ENCODE peak calls at places on chromosomes 3 and 15, in four cellular contexts. B is AG10803, M is fibroblast of lung, R is HFF-Myc. L is an unnamed sample.

GRCh38 chr3:153756816-153757215 is 364.4 kb upstream of the ARHGEF26 start:
- DNase-seq in B (peak), M (peak), R (no peak), L (no peak)

GRCh38 chr3:100124116-100124767 is 9.9 kb upstream of the FILIP1L start:
- DNase-seq in B (no peak), M (no peak), R (no peak), L (no peak)

GRCh38 chr15:75648156-75649000 is 666 bp downstream of the SNX33 start:
- DNase-seq in B (peak), M (peak), R (no peak), L (no peak)

GRCh38 chr3:99678023-99678422 is 39.6 kb downstream of the COL8A1 start:
- DNase-seq in B (peak), M (peak), R (peak), L (peak)

GRCh38 chr15:69723404-69724097 is 270.9 kb downstream of the RPLP1 start:
- DNase-seq in B (no peak), M (no peak), R (no peak), L (no peak)

GRCh38 chr15:71106802-71107500 is 8.3 kb upstream of the THSD4 start:
- DNase-seq in B (no peak), M (no peak), R (no peak), L (no peak)

GRCh38 chr3:191141728-191142127 is 57.3 kb upstream of the OSTN start:
- DNase-seq in B (peak), M (peak), R (peak), L (peak)

GRCh38 chr3:137958635-137959034 is 51.3 kb upstream of the CLDN18 start:
- DNase-seq in B (no peak), M (no peak), R (no peak), L (no peak)

GRCh38 chr3:171566803-171567422 is 106.7 kb upstream of the TNIK start:
- DNase-seq in B (peak), M (peak), R (peak), L (peak)

GRCh38 chr3:191987951-191988350 is 527.0 kb downstream of the PYDC2 start:
- DNase-seq in B (no peak), M (no peak), R (no peak), L (peak)

GRCh38 chr3:140276698-140277097 is 341.7 kb downstream of the CLSTN2 start:
- DNase-seq in B (peak), M (no peak), R (no peak), L (no peak)

GRCh38 chr3:55729546-55729945 is 242.4 kb upstream of the WNT5A start:
- DNase-seq in B (no peak), M (no peak), R (no peak), L (no peak)

GRCh38 chr3:143707848-143708247 is 140.4 kb downstream of the SLC9A9 start:
- DNase-seq in B (peak), M (no peak), R (peak), L (no peak)

GRCh38 chr3:45032113-45032512 is 6.0 kb downstream of the CLEC3B start:
- DNase-seq in B (no peak), M (no peak), R (no peak), L (no peak)

GRCh38 chr3:47892284-47892683 is 89.3 kb downstream of the DHX30 start:
- DNase-seq in B (no peak), M (no peak), R (no peak), L (no peak)

GRCh38 chr15:65732698-65733097 is 59.4 kb downstream of the DENND4A start:
- DNase-seq in B (no peak), M (peak), R (no peak), L (no peak)

GRCh38 chr3:119596392-119596791 is 1.3 kb upstream of the PLA1A start:
- DNase-seq in B (no peak), M (no peak), R (no peak), L (no peak)

GRCh38 chr15:58545307-58546065 is 113.7 kb downstream of the LIPC start:
- DNase-seq in B (no peak), M (no peak), R (no peak), L (no peak)

GRCh38 chr15:36594556-36595090 is 15.2 kb downstream of the CDIN1 start:
- DNase-seq in B (no peak), M (no peak), R (no peak), L (no peak)

GRCh38 chr3:161268601-161269000 is 47.5 kb downstream of the NMD3 start:
- DNase-seq in B (no peak), M (no peak), R (no peak), L (no peak)

GRCh38 chr3:12970684-12971083 is 102.5 kb downstream of the IQSEC1 start:
- DNase-seq in B (no peak), M (no peak), R (no peak), L (no peak)

GRCh38 chr15:66747866-66748265 is 45.8 kb downstream of the SMAD6 start:
- DNase-seq in B (no peak), M (no peak), R (no peak), L (no peak)

GRCh38 chr15:97168704-97169475 is 791.6 kb upstream of the ARRDC4 start:
- DNase-seq in B (no peak), M (no peak), R (no peak), L (no peak)

GRCh38 chr3:174651951-174652350 is 207.2 kb upstream of the NAALADL2 start:
- DNase-seq in B (no peak), M (no peak), R (no peak), L (no peak)

GRCh38 chr3:21750831-21751391 is at the start of gene ZNF385D:
- DNase-seq in B (peak), M (peak), R (peak), L (peak)

GRCh38 chr3:72334681-72335457 is 513.4 kb downstream of the SHQ1 start:
- DNase-seq in B (no peak), M (no peak), R (no peak), L (no peak)

GRCh38 chr3:177481329-177481728 is 284.0 kb upstream of the TBL1XR1 start:
- DNase-seq in B (no peak), M (no peak), R (no peak), L (no peak)

GRCh38 chr3:14549256-14549931 is 9.3 kb upstream of the GRIP2 start:
- DNase-seq in B (peak), M (no peak), R (no peak), L (no peak)

GRCh38 chr3:11910971-11911531 is 64.4 kb upstream of the TAMM41 start:
- DNase-seq in B (peak), M (peak), R (no peak), L (no peak)

GRCh38 chr15:58770519-58770856 is 614 bp upstream of the MINDY2 start:
- DNase-seq in B (peak), M (peak), R (no peak), L (peak)

GRCh38 chr3:114928989-114929620 is 218.0 kb downstream of the ZBTB20 start:
- DNase-seq in B (peak), M (no peak), R (no peak), L (no peak)

GRCh38 chr15:52013151-52013791 is 5.7 kb upstream of the MAPK6 start:
- DNase-seq in B (peak), M (peak), R (no peak), L (no peak)

GRCh38 chr3:62101488-62101887 is 271.9 kb downstream of the FEZF2 start:
- DNase-seq in B (peak), M (peak), R (peak), L (peak)

GRCh38 chr15:31047437-31047836 is 54.1 kb downstream of the TRPM1 start:
- DNase-seq in B (no peak), M (no peak), R (no peak), L (no peak)

GRCh38 chr15:45143946-45144345 is 14.2 kb downstream of the DUOX1 start:
- DNase-seq in B (no peak), M (no peak), R (no peak), L (no peak)

GRCh38 chr3:99666201-99666600 is 27.8 kb downstream of the COL8A1 start:
- DNase-seq in B (no peak), M (no peak), R (no peak), L (no peak)

GRCh38 chr3:137992592-137992991 is 17.4 kb upstream of the CLDN18 start:
- DNase-seq in B (no peak), M (no peak), R (no peak), L (no peak)

GRCh38 chr15:68683551-68683950 is 104.8 kb downstream of the CORO2B start:
- DNase-seq in B (no peak), M (no peak), R (no peak), L (no peak)

GRCh38 chr15:94387854-94388441 is 156.6 kb downstream of the MCTP2 start:
- DNase-seq in B (no peak), M (no peak), R (no peak), L (no peak)

GRCh38 chr3:49161197-49161596 is 4.9 kb downstream of the CCDC71 start:
- DNase-seq in B (no peak), M (no peak), R (no peak), L (no peak)

GRCh38 chr3:49157289-49157688 is 8.8 kb downstream of the CCDC71 start:
- DNase-seq in B (no peak), M (no peak), R (no peak), L (no peak)

GRCh38 chr3:49161808-49162530 is 4.2 kb downstream of the CCDC71 start:
- DNase-seq in B (no peak), M (no peak), R (no peak), L (no peak)

GRCh38 chr3:49158792-49159191 is 7.3 kb downstream of the CCDC71 start:
- DNase-seq in B (no peak), M (no peak), R (no peak), L (no peak)

DNA sequence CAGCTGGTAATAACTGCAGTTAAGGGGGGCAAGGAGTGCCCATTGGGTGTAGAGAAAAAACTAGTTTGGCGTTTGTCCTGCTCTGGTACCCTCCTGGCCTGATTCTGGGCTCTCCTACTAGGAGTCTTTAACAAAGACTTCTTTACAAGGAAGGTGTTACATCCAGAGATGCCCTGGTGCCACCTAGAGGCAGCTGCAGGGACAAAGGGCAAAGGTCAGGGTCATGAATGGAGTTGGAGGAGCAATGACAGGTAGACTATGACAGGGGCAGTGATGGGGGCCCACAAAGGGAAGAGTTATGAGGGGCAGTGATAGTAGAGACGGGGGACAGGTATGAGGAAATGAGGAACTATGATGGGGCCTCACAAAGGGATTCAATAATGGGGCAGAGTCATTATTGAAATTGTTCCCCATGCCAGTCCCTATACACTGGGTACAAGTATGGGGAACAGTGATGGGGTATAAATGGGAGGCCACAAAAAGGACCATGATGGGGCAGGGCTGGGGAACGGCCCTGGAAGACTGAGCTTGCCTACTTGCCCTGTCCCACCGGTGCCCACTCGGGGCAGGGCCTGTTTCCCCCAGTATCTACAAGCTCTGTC is 7.9 kb downstream of the CCDC71 start:
- DNase-seq in B (no peak), M (peak), R (no peak), L (no peak)
- TF ChIP-seq CTCF in B (peak), M (peak), R (peak), L (no peak)

DNA sequence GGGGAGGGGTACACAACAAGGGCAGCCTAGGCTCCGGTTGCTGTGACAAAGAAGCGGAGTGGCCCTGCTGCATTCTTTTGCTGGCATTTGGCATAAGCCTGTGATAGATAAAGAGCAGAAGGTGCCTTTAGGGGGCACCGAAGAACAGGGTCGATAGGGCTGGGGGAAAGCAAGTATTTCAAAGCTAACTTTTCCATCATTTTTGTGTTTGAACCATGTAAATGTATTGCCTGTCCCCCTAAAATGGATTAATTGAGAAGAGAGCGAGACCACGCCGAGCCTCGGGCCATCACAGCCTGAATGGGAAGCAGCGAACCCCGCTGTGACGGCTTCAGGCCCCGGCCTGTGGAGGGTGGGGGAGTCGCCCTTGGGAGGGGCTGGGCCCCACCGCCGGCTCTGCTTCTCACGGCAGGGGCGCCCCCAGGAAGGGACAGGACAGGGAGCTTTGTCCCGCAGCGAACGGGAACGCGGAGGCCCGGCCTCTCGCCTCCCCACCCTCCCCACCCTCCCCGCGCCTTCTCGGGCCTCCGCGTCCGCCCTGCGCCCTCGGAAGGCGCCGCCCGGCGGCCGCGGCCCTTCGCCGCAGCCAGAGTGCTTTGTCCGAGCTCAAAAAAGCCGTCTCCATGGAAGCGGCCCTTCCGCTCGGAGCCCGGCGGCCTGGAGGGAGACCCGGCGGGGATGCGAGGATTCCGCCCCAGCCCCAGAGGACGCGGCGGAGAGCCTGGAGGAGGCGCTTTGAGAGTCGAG is 32.4 kb upstream of the ALDH1L1 start:
- DNase-seq in B (peak), M (peak), R (no peak), L (peak)
- H3K4me3 ChIP-seq in B (peak), M (peak), R (peak), L (peak)

DNA sequence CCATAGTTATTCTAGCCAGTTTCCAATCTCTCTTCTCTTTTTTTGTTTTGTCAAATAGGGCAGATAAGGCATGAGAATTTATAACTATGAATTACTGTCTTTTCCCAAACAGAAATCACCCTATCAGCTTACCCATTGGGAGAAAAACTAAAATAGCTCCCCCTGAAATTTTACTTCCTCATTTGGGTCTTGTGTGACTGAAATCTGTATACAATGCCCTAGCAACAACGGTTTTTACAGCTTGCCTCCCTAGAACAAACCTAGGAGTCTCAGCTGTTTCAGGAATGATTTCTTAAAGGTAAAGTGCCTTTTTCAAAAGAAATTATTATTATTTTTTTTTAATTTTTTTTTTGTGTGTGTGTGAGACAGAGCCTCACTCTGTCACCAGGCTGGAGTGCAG is 56.8 kb downstream of the CD86 start:
- DNase-seq in B (no peak), M (no peak), R (no peak), L (no peak)
- TF ChIP-seq CTCF in B (no peak), M (no peak), R (no peak), L (no peak)

GRCh38 chr3:30664884-30665283 is 58.5 kb downstream of the TGFBR2 start:
- DNase-seq in B (no peak), M (no peak), R (no peak), L (no peak)

GRCh38 chr3:30668051-30668609 is 61.7 kb downstream of the TGFBR2 start:
- DNase-seq in B (no peak), M (no peak), R (no peak), L (no peak)

GRCh38 chr3:30667250-30667585 is 60.8 kb downstream of the TGFBR2 start:
- DNase-seq in B (no peak), M (no peak), R (no peak), L (no peak)

GRCh38 chr3:30665539-30665938 is 59.1 kb downstream of the TGFBR2 start:
- DNase-seq in B (no peak), M (no peak), R (no peak), L (no peak)

GRCh38 chr3:30666564-30667249 is 60.3 kb downstream of the TGFBR2 start:
- DNase-seq in B (no peak), M (no peak), R (no peak), L (no peak)
- H3K4me3 ChIP-seq in B (no peak), M (no peak), R (no peak), L (no peak)

GRCh38 chr3:194300936-194301335 is 50.2 kb downstream of the CPN2 start:
- DNase-seq in B (no peak), M (no peak), R (no peak), L (no peak)

GRCh38 chr3:194296832-194297666 is 54.1 kb downstream of the CPN2 start:
- DNase-seq in B (no peak), M (no peak), R (no peak), L (no peak)

GRCh38 chr3:194298331-194299227 is 52.5 kb downstream of the CPN2 start:
- DNase-seq in B (no peak), M (no peak), R (no peak), L (no peak)

GRCh38 chr3:194301730-194302129 is 49.4 kb downstream of the CPN2 start:
- DNase-seq in B (no peak), M (no peak), R (no peak), L (no peak)

GRCh38 chr3:194300392-194300758 is 50.8 kb downstream of the CPN2 start:
- DNase-seq in B (peak), M (peak), R (no peak), L (peak)
- TF ChIP-seq CTCF in B (peak), M (peak), R (peak), L (peak)

GRCh38 chr3:42497009-42497731 is 5.3 kb upstream of the VIPR1 start:
- DNase-seq in B (peak), M (no peak), R (no peak), L (peak)
- H3K4me3 ChIP-seq in B (peak), M (no peak), R (no peak), L (no peak)

DNA sequence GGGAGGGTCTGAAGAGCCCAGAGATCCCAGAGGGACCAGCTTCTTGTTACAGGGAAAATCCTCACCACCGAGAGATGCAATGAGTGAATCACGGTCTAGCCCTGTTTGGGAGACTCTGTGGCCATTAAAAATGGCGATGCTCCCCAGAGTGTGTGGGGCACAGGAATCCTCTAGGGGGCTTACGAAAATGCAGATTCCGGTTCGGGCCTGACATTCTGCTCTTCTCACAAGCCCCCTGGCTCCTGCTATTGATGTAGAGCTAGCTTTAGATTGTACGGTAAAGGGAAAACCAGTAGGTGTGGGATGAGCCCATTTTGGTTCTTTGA is 35.5 kb upstream of the EPHB3 start:
- DNase-seq in B (no peak), M (no peak), R (no peak), L (no peak)
- TF ChIP-seq CTCF in B (no peak), M (no peak), R (peak), L (no peak)

GRCh38 chr15:82646250-82647044 is 716 bp downstream of the CPEB1 start:
- DNase-seq in B (no peak), M (no peak), R (no peak), L (no peak)
- H3K4me3 ChIP-seq in B (no peak), M (peak), R (no peak), L (no peak)

DNA sequence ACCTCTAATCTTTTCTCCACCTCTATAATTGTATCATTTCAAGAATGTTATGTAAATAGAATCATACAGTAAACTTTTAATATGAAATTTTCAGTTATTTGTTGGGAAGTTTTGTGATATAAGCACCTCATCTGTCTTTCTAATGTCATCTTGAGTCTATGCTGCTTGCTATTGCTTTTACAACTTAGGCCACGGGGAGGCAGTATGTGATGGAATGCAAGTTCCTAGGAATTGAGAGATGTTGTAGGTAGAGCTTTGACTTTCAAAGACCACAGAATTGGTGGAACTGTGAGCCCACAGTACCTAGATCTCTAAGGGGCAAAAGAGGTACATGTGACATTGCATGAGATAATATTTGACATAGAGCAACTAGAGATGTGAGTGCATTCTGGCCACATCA is 328.3 kb downstream of the MFSD1 start:
- DNase-seq in B (no peak), M (no peak), R (no peak), L (no peak)
- TF ChIP-seq CTCF in B (no peak), M (peak), R (peak), L (peak)

L was measured in astrocyte of the cerebellum.